ENCODE peak calls at places on chromosomes 5 and 9, in eight cellular contexts. A, P, T, I, H, S, K and Z are unnamed samples.

GRCh38 chr5:179803651-179804598 is 2.7 kb downstream of the MGAT4B start:
- DNase-seq in A (peak), P (no peak), T (no peak), I (peak), H (no peak), S (peak), K (peak), Z (peak)

GRCh38 chr9:37564114-37564513 is 12.1 kb downstream of the FBXO10 start:
- DNase-seq in A (no peak), P (no peak), T (no peak), I (no peak), H (no peak), S (no peak), K (no peak), Z (no peak)

GRCh38 chr9:110152704-110153374 is 55.1 kb downstream of the C9orf152 start:
- DNase-seq in A (peak), P (peak), T (peak), I (peak), H (peak), S (peak), K (peak), Z (peak)

GRCh38 chr9:134942421-134943119 is 24.9 kb upstream of the FCN1 start:
- DNase-seq in A (peak), P (no peak), T (no peak), I (no peak), H (no peak), S (no peak), K (no peak), Z (no peak)

GRCh38 chr9:123749580-123750202 is 180.2 kb downstream of the DENND1A start:
- DNase-seq in A (no peak), P (no peak), T (no peak), I (peak), H (peak), S (no peak), K (no peak), Z (peak)

GRCh38 chr9:469672-470040 is 255.0 kb downstream of the DOCK8 start:
- DNase-seq in A (no peak), P (no peak), T (peak), I (peak), H (no peak), S (no peak), K (no peak), Z (no peak)

GRCh38 chr5:138748630-138749081 is 4.6 kb upstream of the CTNNA1 start:
- DNase-seq in A (peak), P (no peak), T (no peak), I (no peak), H (no peak), S (no peak), K (peak), Z (no peak)

GRCh38 chr5:9173281-9174048 is 372.4 kb downstream of the SEMA5A start:
- DNase-seq in A (peak), P (no peak), T (no peak), I (no peak), H (peak), S (peak), K (peak), Z (no peak)

GRCh38 chr5:9861664-9862256 is 231.6 kb upstream of the TAS2R1 start:
- DNase-seq in A (peak), P (no peak), T (no peak), I (no peak), H (peak), S (no peak), K (no peak), Z (no peak)

GRCh38 chr9:119868694-119869093 is 499.5 kb upstream of the BRINP1 start:
- DNase-seq in A (no peak), P (no peak), T (no peak), I (no peak), H (peak), S (no peak), K (no peak), Z (no peak)

GRCh38 chr5:143605403-143606005 is 202.0 kb upstream of the NR3C1 start:
- DNase-seq in A (no peak), P (no peak), T (no peak), I (no peak), H (no peak), S (peak), K (peak), Z (peak)

GRCh38 chr5:43420241-43420640 is 8.1 kb upstream of the CCL28 start:
- DNase-seq in A (no peak), P (no peak), T (peak), I (no peak), H (peak), S (no peak), K (no peak), Z (no peak)

GRCh38 chr5:81639556-81639955 is 111.3 kb downstream of the SSBP2 start:
- DNase-seq in A (peak), P (no peak), T (no peak), I (no peak), H (no peak), S (no peak), K (no peak), Z (no peak)

GRCh38 chr5:137075163-137075970 is 423.8 kb downstream of the SPOCK1 start:
- DNase-seq in A (peak), P (peak), T (peak), I (peak), H (peak), S (peak), K (peak), Z (peak)

GRCh38 chr5:142385194-142385593 is 60.4 kb upstream of the SPRY4 start:
- DNase-seq in A (peak), P (no peak), T (no peak), I (no peak), H (no peak), S (no peak), K (peak), Z (no peak)

GRCh38 chr5:100676807-100677631 is 141.8 kb downstream of the FAM174A start:
- DNase-seq in A (peak), P (no peak), T (no peak), I (no peak), H (no peak), S (peak), K (no peak), Z (no peak)

GRCh38 chr9:34957492-34958410 is at the start of gene PHF24:
- DNase-seq in A (peak), P (peak), T (peak), I (peak), H (peak), S (no peak), K (peak), Z (no peak)

GRCh38 chr5:89723907-89724306 is 685.6 kb downstream of the CETN3 start:
- DNase-seq in A (peak), P (no peak), T (no peak), I (no peak), H (no peak), S (peak), K (no peak), Z (no peak)

GRCh38 chr5:58241383-58241782 is 218.5 kb downstream of the PLK2 start:
- DNase-seq in A (no peak), P (no peak), T (no peak), I (no peak), H (no peak), S (peak), K (no peak), Z (no peak)

GRCh38 chr9:132784286-132784820 is 93.7 kb downstream of the AK8 start:
- DNase-seq in A (no peak), P (no peak), T (no peak), I (no peak), H (no peak), S (no peak), K (no peak), Z (no peak)

GRCh38 chr9:111274737-111275136 is 55.3 kb downstream of the OR2K2 start:
- DNase-seq in A (no peak), P (no peak), T (no peak), I (no peak), H (no peak), S (no peak), K (no peak), Z (no peak)

GRCh38 chr5:147892696-147893296 is 13.5 kb downstream of the C5orf46 start:
- DNase-seq in A (no peak), P (peak), T (peak), I (no peak), H (peak), S (peak), K (no peak), Z (no peak)

GRCh38 chr5:43851741-43852140 is 248.8 kb downstream of the NNT start:
- DNase-seq in A (no peak), P (no peak), T (no peak), I (no peak), H (no peak), S (no peak), K (no peak), Z (no peak)

GRCh38 chr5:90530736-90531487 is 1.5 kb upstream of the LYSMD3 start:
- DNase-seq in A (no peak), P (no peak), T (no peak), I (no peak), H (no peak), S (peak), K (no peak), Z (no peak)

GRCh38 chr9:28270156-28270555 is 696.9 kb upstream of the C9orf72 start:
- DNase-seq in A (no peak), P (no peak), T (no peak), I (no peak), H (peak), S (peak), K (no peak), Z (no peak)

GRCh38 chr9:131008909-131009618 is at the start of gene LAMC3:
- DNase-seq in A (peak), P (peak), T (peak), I (peak), H (peak), S (peak), K (no peak), Z (no peak)

GRCh38 chr9:13648676-13649075 is 369.2 kb upstream of the MPDZ start:
- DNase-seq in A (no peak), P (no peak), T (no peak), I (no peak), H (peak), S (peak), K (no peak), Z (no peak)

GRCh38 chr9:37378613-37379004 is 43.9 kb upstream of the GRHPR start:
- DNase-seq in A (no peak), P (no peak), T (no peak), I (no peak), H (no peak), S (no peak), K (no peak), Z (no peak)

GRCh38 chr5:142894749-142895148 is 124.6 kb downstream of the ARHGAP26 start:
- DNase-seq in A (peak), P (no peak), T (no peak), I (no peak), H (no peak), S (peak), K (no peak), Z (no peak)

GRCh38 chr9:97305501-97306298 is 1.8 kb upstream of the CCDC180 start:
- DNase-seq in A (no peak), P (no peak), T (no peak), I (no peak), H (no peak), S (no peak), K (no peak), Z (no peak)

GRCh38 chr9:114549677-114550330 is 37.8 kb upstream of the ATP6V1G1 start:
- DNase-seq in A (peak), P (no peak), T (no peak), I (no peak), H (no peak), S (peak), K (no peak), Z (no peak)

DNA sequence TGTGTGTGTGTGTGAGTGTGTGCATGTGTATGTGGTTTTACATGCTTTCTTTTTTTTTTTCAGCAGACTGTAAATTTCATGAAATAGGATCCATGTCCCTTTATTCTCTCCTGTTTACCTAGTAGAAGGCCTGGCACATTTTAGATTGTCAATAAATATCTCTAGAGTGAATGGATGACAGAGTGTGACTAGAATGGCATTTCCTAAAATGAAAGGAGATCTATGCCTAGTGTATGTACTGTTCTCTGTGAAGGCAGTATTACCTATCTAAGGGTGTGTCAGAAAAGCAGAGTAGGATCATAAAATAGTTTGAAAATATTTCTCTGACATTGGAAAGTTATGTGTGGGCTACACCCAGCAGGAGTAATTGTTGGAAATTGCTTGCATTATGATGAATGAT is 1876.0 kb upstream of the C9orf72 start:
- DNase-seq in A (no peak), P (no peak), T (no peak), I (no peak), H (no peak), S (peak), K (no peak), Z (no peak)
- H3K27ac ChIP-seq in A (no peak), P (no peak), T (no peak), I (no peak), H (no peak), S (peak), K (no peak), Z (no peak)

DNA sequence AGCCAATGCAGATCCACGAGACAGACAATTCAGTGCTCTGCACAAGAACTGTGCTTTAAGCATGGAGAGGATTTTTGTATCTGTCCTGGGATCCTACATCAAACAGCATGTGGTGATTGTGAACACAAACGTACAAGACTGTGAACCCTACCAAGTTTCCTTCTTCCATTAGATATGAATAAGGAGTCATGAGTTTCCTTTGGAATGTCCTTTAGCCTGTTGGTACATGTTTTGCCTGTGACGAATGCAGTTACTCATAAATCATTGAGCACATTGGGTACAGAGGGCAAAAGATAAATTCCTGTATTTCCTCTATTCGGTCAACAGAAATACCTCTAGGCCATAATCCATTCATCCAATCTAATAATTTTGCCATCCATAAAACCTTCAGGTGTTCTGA is 61.5 kb downstream of the FXN start:
- DNase-seq in A (peak), P (no peak), T (no peak), I (no peak), H (no peak), S (no peak), K (peak), Z (no peak)
- H3K9ac ChIP-seq in A (no peak), P (no peak), T (no peak), I (no peak), H (no peak), S (no peak), K (no peak), Z (no peak)

GRCh38 chr9:127225747-127226646 is 38.6 kb upstream of the GARNL3 start:
- DNase-seq in A (peak), P (no peak), T (no peak), I (no peak), H (peak), S (peak), K (no peak), Z (no peak)

GRCh38 chr9:127232833-127233549 is 31.6 kb upstream of the GARNL3 start:
- DNase-seq in A (no peak), P (no peak), T (no peak), I (no peak), H (no peak), S (no peak), K (no peak), Z (no peak)

GRCh38 chr9:127233582-127234350 is 30.8 kb upstream of the GARNL3 start:
- DNase-seq in A (peak), P (no peak), T (no peak), I (no peak), H (no peak), S (no peak), K (no peak), Z (no peak)

GRCh38 chr9:127231666-127232065 is 32.9 kb upstream of the GARNL3 start:
- DNase-seq in A (no peak), P (no peak), T (no peak), I (no peak), H (no peak), S (no peak), K (no peak), Z (no peak)

DNA sequence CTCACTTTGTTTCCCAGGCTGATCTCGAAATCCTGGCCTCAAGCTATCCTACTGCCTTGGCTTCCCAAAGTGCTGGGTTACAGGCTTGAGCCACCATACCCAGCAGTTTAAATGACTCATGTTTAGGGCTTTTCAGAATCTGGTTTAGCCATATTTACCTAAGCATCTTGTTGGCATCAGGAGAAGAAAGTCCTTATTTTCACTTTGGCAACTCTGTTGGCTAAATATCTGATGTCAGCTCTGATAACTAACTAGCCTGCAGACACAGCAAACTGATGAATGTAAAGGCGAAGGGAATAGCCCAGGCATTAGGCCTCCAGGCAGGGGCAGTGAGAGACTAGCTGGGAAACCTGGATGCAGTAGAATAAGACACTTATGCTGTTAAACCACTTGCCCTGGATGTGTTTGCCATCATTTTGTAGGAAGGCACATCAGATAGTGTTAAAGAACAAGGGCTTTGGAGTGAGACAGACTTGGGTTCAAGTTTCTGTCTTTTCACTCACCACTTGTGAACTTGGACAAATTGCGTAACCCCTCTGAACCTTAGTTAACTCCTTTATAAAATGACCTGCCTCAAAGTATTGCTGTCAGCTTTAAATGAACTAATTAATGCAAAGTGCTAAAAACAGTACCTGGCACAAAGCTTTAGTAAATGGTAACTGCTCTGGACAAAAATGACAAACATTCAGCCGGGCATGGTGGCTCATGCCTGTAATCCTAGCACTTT is 34.7 kb upstream of the GARNL3 start:
- DNase-seq in A (no peak), P (no peak), T (no peak), I (no peak), H (no peak), S (no peak), K (no peak), Z (no peak)
- H3K27ac ChIP-seq in A (no peak), P (no peak), T (no peak), I (no peak), H (no peak), S (no peak), K (no peak), Z (no peak)

GRCh38 chr9:1978941-1979340 is 36.2 kb upstream of the SMARCA2 start:
- DNase-seq in A (peak), P (no peak), T (no peak), I (no peak), H (no peak), S (no peak), K (no peak), Z (no peak)

GRCh38 chr9:1982074-1982473 is 33.1 kb upstream of the SMARCA2 start:
- DNase-seq in A (no peak), P (no peak), T (no peak), I (no peak), H (no peak), S (no peak), K (no peak), Z (no peak)

GRCh38 chr9:1980387-1980786 is 34.8 kb upstream of the SMARCA2 start:
- DNase-seq in A (no peak), P (no peak), T (no peak), I (no peak), H (no peak), S (no peak), K (no peak), Z (no peak)

GRCh38 chr9:1977026-1977425 is 38.1 kb upstream of the SMARCA2 start:
- DNase-seq in A (no peak), P (no peak), T (no peak), I (no peak), H (no peak), S (no peak), K (no peak), Z (no peak)

DNA sequence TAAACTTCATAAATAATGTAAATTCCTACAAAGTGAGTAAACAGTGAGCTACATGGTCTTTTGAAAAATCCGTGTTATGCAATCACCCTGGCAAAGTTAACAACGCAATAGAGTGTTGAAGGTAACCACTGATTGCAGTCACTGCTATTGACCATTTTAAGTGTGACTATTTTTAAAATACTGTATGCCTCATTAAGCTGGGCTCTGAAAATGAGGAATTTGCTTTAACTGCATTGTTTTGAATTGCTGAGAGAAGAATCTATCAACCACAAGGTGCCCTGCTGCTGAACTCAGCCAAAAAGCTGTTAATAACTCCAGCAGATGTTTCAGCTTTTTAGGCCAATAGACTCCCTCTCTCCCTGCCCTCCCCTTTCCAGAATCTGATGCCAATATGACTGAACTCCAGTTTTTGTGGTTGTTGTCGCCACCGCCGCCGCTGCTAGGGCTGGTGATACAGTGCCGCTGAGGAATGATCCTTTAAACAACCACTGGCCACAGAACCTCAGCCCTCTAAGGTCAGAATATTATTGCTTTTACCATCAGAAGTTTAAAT is 35.3 kb upstream of the SMARCA2 start:
- DNase-seq in A (peak), P (no peak), T (no peak), I (no peak), H (no peak), S (no peak), K (no peak), Z (no peak)
- H3K9ac ChIP-seq in A (peak), P (no peak), T (no peak), I (no peak), H (no peak), S (no peak), K (peak), Z (no peak)

DNA sequence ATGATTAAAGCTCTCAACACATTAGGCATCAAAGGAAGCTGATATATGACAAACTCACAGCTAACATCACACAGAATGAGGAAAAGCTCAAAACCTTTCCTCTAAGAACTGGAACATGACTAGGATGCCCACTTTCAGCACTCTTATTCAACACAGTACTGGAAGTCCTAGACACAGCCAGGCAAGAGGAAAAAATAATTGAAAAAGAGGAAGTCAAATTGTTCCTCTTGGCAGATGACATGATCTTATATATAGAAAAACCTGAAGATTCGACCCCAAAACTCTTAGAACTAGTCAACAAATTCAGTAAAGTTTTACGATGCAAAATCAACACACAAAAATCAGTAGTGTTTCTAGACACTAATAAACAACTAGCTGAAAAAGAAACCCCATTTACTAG is 144.3 kb upstream of the NREP start:
- DNase-seq in A (no peak), P (no peak), T (no peak), I (no peak), H (no peak), S (no peak), K (no peak), Z (no peak)
- H3K27ac ChIP-seq in A (no peak), P (no peak), T (no peak), I (no peak), H (no peak), S (no peak), K (no peak), Z (no peak)

GRCh38 chr5:172901788-172902496 is 57.3 kb upstream of the RPL26L1 start:
- DNase-seq in A (peak), P (no peak), T (no peak), I (no peak), H (peak), S (peak), K (peak), Z (no peak)
- H3K9ac ChIP-seq in A (peak), P (no peak), T (no peak), I (no peak), H (no peak), S (peak), K (peak), Z (no peak)

GRCh38 chr5:32193591-32193990 is 19.5 kb upstream of the GOLPH3 start:
- DNase-seq in A (peak), P (no peak), T (no peak), I (no peak), H (no peak), S (peak), K (peak), Z (no peak)
- H3K27ac ChIP-seq in A (no peak), P (no peak), T (no peak), I (no peak), H (no peak), S (no peak), K (peak), Z (no peak)

GRCh38 chr5:177438468-177438867 is 8.1 kb upstream of the PRR7 start:
- DNase-seq in A (no peak), P (no peak), T (no peak), I (no peak), H (no peak), S (no peak), K (no peak), Z (no peak)
- H3K9ac ChIP-seq in A (no peak), P (no peak), T (no peak), I (no peak), H (no peak), S (no peak), K (no peak), Z (no peak)